ENCODE peak calls at places on chromosomes 16 and 17, in five cellular contexts. One of them, this sample, is unnamed.

GRCh38 chr16:55470533-55471371 is 8.2 kb upstream of the MMP2 start:
- DNase-seq in neuronal stem cell: no peak
- DNase-seq in glomerular endothelial cell: no peak
- DNase-seq in lower lobe of right lung: no peak
- DNase-seq in stimulated activated effector memory CD8-positive, alpha-beta T cell treated with anti-CD3 and anti-CD28 coated beads, Interleukin-12 subunit alpha, Interleukin-12 subunit beta, amount 100 ng/mL, for 72 hours: no peak
- DNase-seq in this sample: no peak

GRCh38 chr17:34886831-34887230 is 74.4 kb downstream of the CCT6B start:
- DNase-seq in neuronal stem cell: no peak
- DNase-seq in glomerular endothelial cell: no peak
- DNase-seq in lower lobe of right lung: no peak
- DNase-seq in stimulated activated effector memory CD8-positive, alpha-beta T cell treated with anti-CD3 and anti-CD28 coated beads, Interleukin-12 subunit alpha, Interleukin-12 subunit beta, amount 100 ng/mL, for 72 hours: no peak
- DNase-seq in this sample: no peak

GRCh38 chr16:19840524-19841110 is 44.0 kb downstream of the GPRC5B start:
- DNase-seq in neuronal stem cell: no peak
- DNase-seq in glomerular endothelial cell: no peak
- DNase-seq in lower lobe of right lung: no peak
- DNase-seq in stimulated activated effector memory CD8-positive, alpha-beta T cell treated with anti-CD3 and anti-CD28 coated beads, Interleukin-12 subunit alpha, Interleukin-12 subunit beta, amount 100 ng/mL, for 72 hours: no peak
- DNase-seq in this sample: no peak

GRCh38 chr17:4607773-4608187 is 23.5 kb downstream of the SMTNL2 start:
- DNase-seq in neuronal stem cell: no peak
- DNase-seq in glomerular endothelial cell: no peak
- DNase-seq in lower lobe of right lung: peak
- DNase-seq in stimulated activated effector memory CD8-positive, alpha-beta T cell treated with anti-CD3 and anti-CD28 coated beads, Interleukin-12 subunit alpha, Interleukin-12 subunit beta, amount 100 ng/mL, for 72 hours: no peak
- DNase-seq in this sample: no peak

GRCh38 chr17:3879181-3879580 is 13.7 kb downstream of the CAMKK1 start:
- DNase-seq in neuronal stem cell: peak
- DNase-seq in glomerular endothelial cell: no peak
- DNase-seq in lower lobe of right lung: no peak
- DNase-seq in stimulated activated effector memory CD8-positive, alpha-beta T cell treated with anti-CD3 and anti-CD28 coated beads, Interleukin-12 subunit alpha, Interleukin-12 subunit beta, amount 100 ng/mL, for 72 hours: no peak
- DNase-seq in this sample: no peak

GRCh38 chr16:81623365-81624102 is 155.6 kb upstream of the PLCG2 start:
- DNase-seq in neuronal stem cell: peak
- DNase-seq in glomerular endothelial cell: no peak
- DNase-seq in lower lobe of right lung: no peak
- DNase-seq in stimulated activated effector memory CD8-positive, alpha-beta T cell treated with anti-CD3 and anti-CD28 coated beads, Interleukin-12 subunit alpha, Interleukin-12 subunit beta, amount 100 ng/mL, for 72 hours: no peak
- DNase-seq in this sample: no peak

GRCh38 chr16:75742424-75743047 is 16.2 kb upstream of the CPHXL start:
- DNase-seq in neuronal stem cell: peak
- DNase-seq in glomerular endothelial cell: no peak
- DNase-seq in lower lobe of right lung: no peak
- DNase-seq in stimulated activated effector memory CD8-positive, alpha-beta T cell treated with anti-CD3 and anti-CD28 coated beads, Interleukin-12 subunit alpha, Interleukin-12 subunit beta, amount 100 ng/mL, for 72 hours: no peak
- DNase-seq in this sample: peak

GRCh38 chr16:14527411-14528044 is 102.5 kb downstream of the PARN start:
- DNase-seq in neuronal stem cell: no peak
- DNase-seq in glomerular endothelial cell: no peak
- DNase-seq in lower lobe of right lung: no peak
- DNase-seq in stimulated activated effector memory CD8-positive, alpha-beta T cell treated with anti-CD3 and anti-CD28 coated beads, Interleukin-12 subunit alpha, Interleukin-12 subunit beta, amount 100 ng/mL, for 72 hours: no peak
- DNase-seq in this sample: no peak

GRCh38 chr16:9008335-9009260 is 44.9 kb upstream of the USP7 start:
- DNase-seq in neuronal stem cell: peak
- DNase-seq in glomerular endothelial cell: no peak
- DNase-seq in lower lobe of right lung: peak
- DNase-seq in stimulated activated effector memory CD8-positive, alpha-beta T cell treated with anti-CD3 and anti-CD28 coated beads, Interleukin-12 subunit alpha, Interleukin-12 subunit beta, amount 100 ng/mL, for 72 hours: peak
- DNase-seq in this sample: no peak

GRCh38 chr17:61555127-61555531 is 35.9 kb downstream of the NACA2 start:
- DNase-seq in neuronal stem cell: no peak
- DNase-seq in glomerular endothelial cell: no peak
- DNase-seq in lower lobe of right lung: no peak
- DNase-seq in stimulated activated effector memory CD8-positive, alpha-beta T cell treated with anti-CD3 and anti-CD28 coated beads, Interleukin-12 subunit alpha, Interleukin-12 subunit beta, amount 100 ng/mL, for 72 hours: no peak
- DNase-seq in this sample: no peak

GRCh38 chr17:28282596-28282995 is 36.4 kb upstream of the TMEM97 start:
- DNase-seq in neuronal stem cell: no peak
- DNase-seq in glomerular endothelial cell: no peak
- DNase-seq in lower lobe of right lung: no peak
- DNase-seq in stimulated activated effector memory CD8-positive, alpha-beta T cell treated with anti-CD3 and anti-CD28 coated beads, Interleukin-12 subunit alpha, Interleukin-12 subunit beta, amount 100 ng/mL, for 72 hours: no peak
- DNase-seq in this sample: no peak

GRCh38 chr17:48498168-48498840 is 32.5 kb downstream of the HOXB1 start:
- DNase-seq in neuronal stem cell: no peak
- DNase-seq in glomerular endothelial cell: no peak
- DNase-seq in lower lobe of right lung: no peak
- DNase-seq in stimulated activated effector memory CD8-positive, alpha-beta T cell treated with anti-CD3 and anti-CD28 coated beads, Interleukin-12 subunit alpha, Interleukin-12 subunit beta, amount 100 ng/mL, for 72 hours: no peak
- DNase-seq in this sample: no peak

GRCh38 chr16:1772362-1772907 is at the start of gene EME2:
- DNase-seq in neuronal stem cell: peak
- DNase-seq in glomerular endothelial cell: no peak
- DNase-seq in lower lobe of right lung: no peak
- DNase-seq in stimulated activated effector memory CD8-positive, alpha-beta T cell treated with anti-CD3 and anti-CD28 coated beads, Interleukin-12 subunit alpha, Interleukin-12 subunit beta, amount 100 ng/mL, for 72 hours: no peak
- DNase-seq in this sample: no peak

GRCh38 chr16:28534542-28535373 is 4.0 kb downstream of the NUPR1 start:
- DNase-seq in neuronal stem cell: no peak
- DNase-seq in glomerular endothelial cell: no peak
- DNase-seq in lower lobe of right lung: peak
- DNase-seq in stimulated activated effector memory CD8-positive, alpha-beta T cell treated with anti-CD3 and anti-CD28 coated beads, Interleukin-12 subunit alpha, Interleukin-12 subunit beta, amount 100 ng/mL, for 72 hours: no peak
- DNase-seq in this sample: no peak